ENCODE peak calls at places on chromosomes 16 and 17, in five cellular contexts. N, T, F, B and R are unnamed samples.

GRCh38 chr16:79476580-79476979 is 124.0 kb downstream of the MAF start:
- DNase-seq in N (no peak), T (no peak), F (no peak), B (no peak), R (no peak)

GRCh38 chr16:70589998-70590471 is 56.3 kb upstream of the IL34 start:
- DNase-seq in N (no peak), T (no peak), F (peak; percentile 77), B (peak; percentile 29), R (peak; percentile 75)

GRCh38 chr17:44914148-44914547 is 1.2 kb downstream of the GFAP start:
- DNase-seq in N (no peak), T (no peak), F (no peak), B (no peak), R (peak; percentile 9)

GRCh38 chr16:57606847-57607501 is 21.5 kb upstream of the ADGRG1 start:
- DNase-seq in N (peak; percentile 51), T (no peak), F (no peak), B (peak; percentile 78), R (no peak)

GRCh38 chr17:34850023-34850422 is 111.2 kb downstream of the CCT6B start:
- DNase-seq in N (no peak), T (no peak), F (no peak), B (no peak), R (no peak)

GRCh38 chr16:51994597-51994996 is 552.3 kb downstream of the TOX3 start:
- DNase-seq in N (peak; percentile 61), T (peak; percentile 38), F (no peak), B (peak; percentile 93), R (peak; percentile 57)

GRCh38 chr16:564690-565419 is 1.9 kb upstream of the NHLRC4 start:
- DNase-seq in N (no peak), T (no peak), F (no peak), B (no peak), R (no peak)

GRCh38 chr17:3984719-3985444 is 20.6 kb upstream of the ATP2A3 start:
- DNase-seq in N (no peak), T (no peak), F (no peak), B (no peak), R (no peak)

GRCh38 chr16:8852534-8852933 is 16.3 kb downstream of the CARHSP1 start:
- DNase-seq in N (no peak), T (no peak), F (no peak), B (no peak), R (no peak)

GRCh38 chr17:68682913-68683312 is 81.7 kb upstream of the FAM20A start:
- DNase-seq in N (no peak), T (no peak), F (no peak), B (no peak), R (no peak)

GRCh38 chr17:385195-385835 is 32.7 kb upstream of the RPH3AL start:
- DNase-seq in N (peak; percentile 42), T (no peak), F (no peak), B (peak; percentile 39), R (no peak)

GRCh38 chr17:17500999-17501605 is 4.9 kb upstream of the RASD1 start:
- DNase-seq in N (no peak), T (no peak), F (no peak), B (no peak), R (no peak)

GRCh38 chr16:22751685-22752084 is 62.3 kb upstream of the HS3ST2 start:
- DNase-seq in N (no peak), T (no peak), F (no peak), B (no peak), R (no peak)

DNA sequence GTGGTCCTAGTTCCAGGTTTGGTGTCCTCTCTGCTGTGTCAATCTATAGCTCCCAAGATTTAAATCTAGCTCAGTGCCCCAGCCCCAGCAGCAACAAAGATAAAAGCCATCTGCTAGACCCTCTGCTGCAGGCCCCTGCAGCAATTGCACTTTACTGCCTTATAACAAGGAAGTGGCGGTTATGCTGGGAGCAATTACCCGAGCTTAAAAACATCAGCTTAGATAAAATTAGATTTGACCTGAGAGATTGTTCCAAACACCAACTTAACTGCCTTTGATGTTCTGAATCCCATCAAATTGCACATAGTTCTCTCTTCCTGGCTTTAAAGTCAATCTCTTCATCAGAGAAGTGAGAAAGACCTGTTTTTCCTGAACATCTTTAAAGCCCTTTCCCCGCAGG is 62.4 kb upstream of the SHISA6 start:
- DNase-seq in N (no peak), T (no peak), F (no peak), B (no peak), R (no peak)
- TF ChIP-seq POLR2A in N (no peak), T (no peak), F (no peak), B (no peak), R (no peak)

GRCh38 chr17:28370744-28371103 is 617 bp upstream of the VTN start:
- DNase-seq in N (no peak), T (no peak), F (no peak), B (no peak), R (no peak)

GRCh38 chr17:28371245-28372202 is at the start of gene SARM1:
- DNase-seq in N (peak; percentile 88), T (peak; percentile 59), F (peak; percentile 86), B (peak; percentile 63), R (peak; percentile 72)

GRCh38 chr17:28370035-28370743 is at the start of gene VTN:
- DNase-seq in N (no peak), T (no peak), F (peak; percentile 59), B (peak; percentile 72), R (no peak)

GRCh38 chr17:28372203-28372944 is 880 bp downstream of the SARM1 start:
- DNase-seq in N (no peak), T (no peak), F (no peak), B (no peak), R (no peak)

DNA sequence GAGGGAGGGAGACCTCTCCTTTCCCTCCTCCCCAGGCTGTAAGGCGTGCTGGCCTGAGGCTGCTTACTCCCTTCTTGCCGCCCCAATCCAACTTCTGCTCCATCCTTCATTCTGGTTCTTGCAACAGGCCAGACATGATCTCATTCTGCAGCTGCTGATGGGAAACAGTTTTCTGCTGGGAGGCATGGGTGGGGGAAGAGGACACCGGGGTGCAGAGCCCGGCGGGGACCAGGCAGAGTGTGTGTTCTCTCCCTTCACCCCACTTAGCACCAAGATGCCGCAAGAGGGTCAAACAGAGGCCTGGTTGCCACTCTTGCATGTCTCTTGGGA is 1.4 kb downstream of the SARM1 start:
- DNase-seq in N (no peak), T (no peak), F (no peak), B (no peak), R (no peak)
- H3K4me3 ChIP-seq in N (no peak overlapping the region), T (no peak overlapping the region), F (no peak overlapping the region), B (no peak overlapping the region), R (peak overlapping the region; percentile 58)

GRCh38 chr16:66194866-66195265 is 171.6 kb upstream of the CDH5 start:
- DNase-seq in N (no peak), T (no peak), F (no peak), B (no peak), R (no peak)
- TF ChIP-seq POLR2A in N (no peak), T (no peak), F (no peak), B (no peak), R (no peak)

DNA sequence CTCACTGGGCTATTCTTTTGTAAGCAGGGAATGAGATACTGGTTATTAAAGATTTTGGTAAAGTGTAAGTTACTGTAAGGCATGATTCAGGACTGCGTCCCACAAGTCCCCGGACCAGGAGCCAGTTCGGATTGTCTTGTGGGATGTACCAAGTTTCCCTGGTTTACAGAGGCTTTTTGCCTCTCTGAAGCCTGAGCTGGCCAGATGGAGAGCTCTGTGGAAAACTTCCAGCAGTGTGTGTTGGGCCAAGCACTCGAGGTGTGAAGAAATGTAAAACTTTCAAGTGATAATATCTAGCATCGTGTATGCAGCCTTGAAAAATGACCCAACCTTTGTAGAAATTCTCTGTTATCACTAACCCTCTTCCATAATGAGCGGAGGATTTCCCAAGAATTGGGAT is 2.4 kb downstream of the EPN2 start:
- DNase-seq in N (no peak), T (no peak), F (peak; percentile 36), B (no peak), R (peak; percentile 24)
- H3K4me3 ChIP-seq in N (no peak overlapping the region), T (no peak overlapping the region), F (no peak overlapping the region), B (no peak overlapping the region), R (peak overlapping the region; percentile 27)

GRCh38 chr16:49867234-49867633 is 11.3 kb upstream of the ZNF423 start:
- DNase-seq in N (no peak), T (no peak), F (no peak), B (no peak), R (no peak)
- TF ChIP-seq POLR2A in N (no peak), T (no peak), F (no peak), B (no peak), R (no peak)

DNA sequence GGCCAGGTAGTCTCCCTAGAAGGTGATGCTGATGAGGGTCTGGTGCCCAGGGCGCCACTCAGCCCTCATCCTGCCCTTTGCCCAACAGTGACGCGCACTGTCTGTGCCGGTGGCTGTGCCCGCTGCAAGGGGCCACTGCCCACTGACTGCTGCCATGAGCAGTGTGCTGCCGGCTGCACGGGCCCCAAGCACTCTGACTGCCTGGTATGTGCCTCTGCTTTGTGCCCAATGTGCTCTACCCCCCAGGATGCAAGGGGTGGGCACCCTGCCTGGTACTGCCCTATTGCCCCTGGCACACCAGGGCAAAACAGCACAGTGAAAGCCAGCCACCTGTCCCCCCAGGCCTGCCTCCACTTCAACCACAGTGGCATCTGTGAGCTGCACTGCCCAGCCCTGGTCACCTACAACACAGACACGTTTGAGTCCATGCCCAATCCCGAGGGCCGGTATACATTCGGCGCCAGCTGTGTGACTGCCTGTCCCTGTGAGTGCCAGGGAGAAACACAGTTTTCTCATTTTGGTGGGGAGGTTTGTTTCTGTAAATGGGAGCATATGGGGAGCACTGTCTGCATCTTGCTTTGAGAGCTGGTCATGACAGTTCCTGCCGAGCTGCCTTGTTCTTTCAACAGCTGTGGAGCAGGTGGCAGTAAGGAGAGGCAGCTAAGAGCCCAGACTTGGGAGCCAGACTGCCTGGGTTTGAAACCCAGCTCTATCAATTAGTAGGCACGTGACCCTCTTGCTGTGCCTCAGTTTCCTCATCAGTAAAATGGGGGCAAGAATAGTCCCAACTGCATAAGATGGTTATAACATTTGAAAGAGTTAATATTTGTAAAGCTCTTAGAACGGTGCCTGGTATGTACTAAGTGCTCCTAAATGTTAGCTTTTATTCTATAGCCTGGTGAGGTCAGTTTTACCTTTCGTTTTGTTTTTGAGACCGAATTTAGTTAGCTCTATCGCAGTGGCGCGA is 10.4 kb downstream of the ERBB2 start:
- DNase-seq in N (no peak), T (no peak), F (no peak), B (no peak), R (no peak)
- H3K4me3 ChIP-seq in N (no peak overlapping the region), T (no peak overlapping the region), F (no peak overlapping the region), B (no peak overlapping the region), R (no peak overlapping the region)

GRCh38 chr17:40340880-40341807 is 23.4 kb downstream of the GJD3 start:
- DNase-seq in N (peak; percentile 94), T (peak; percentile 89), F (peak; percentile 93), B (peak; percentile 81), R (peak; percentile 91)
- TF ChIP-seq POLR2A in N (no peak), T (no peak), F (peak; percentile 6), B (peak; percentile 16), R (no peak)

DNA sequence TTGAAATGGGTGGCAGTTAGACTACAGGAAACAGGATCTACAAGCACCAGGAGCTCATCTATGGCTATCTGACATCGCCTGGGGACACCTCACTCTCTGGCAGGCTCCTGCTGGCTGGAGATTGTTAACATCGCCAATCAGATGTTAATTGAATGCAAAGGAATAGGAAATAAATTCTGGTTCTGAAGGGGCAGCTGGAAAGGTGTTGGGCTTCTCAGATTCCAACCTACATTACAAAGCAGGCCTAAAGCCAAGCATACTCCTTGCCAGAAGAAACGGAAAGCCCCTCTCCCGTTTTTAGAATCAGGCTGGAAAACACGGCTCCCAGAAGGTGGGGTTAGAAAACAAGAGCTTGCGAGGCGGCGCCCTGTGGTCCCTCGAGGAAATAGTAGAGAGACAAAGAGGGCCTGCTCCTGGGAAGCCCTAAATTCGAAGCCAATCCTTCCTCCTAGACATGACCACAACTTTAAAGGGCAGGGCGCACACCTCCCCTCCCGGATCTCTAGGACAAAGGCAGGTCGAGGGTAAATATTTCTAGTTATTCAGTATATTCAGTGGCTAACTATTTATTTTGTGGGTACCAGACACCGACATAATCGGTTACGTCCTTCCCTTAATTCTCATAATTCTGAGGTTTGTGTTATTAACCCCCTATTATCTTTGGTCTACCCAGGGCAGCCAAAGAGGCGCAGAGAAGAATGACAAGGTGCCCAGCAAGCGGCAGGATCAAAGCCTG is 763 bp upstream of the TOM1L1 start:
- DNase-seq in N (no peak), T (no peak), F (no peak), B (no peak), R (no peak)
- H3K4me3 ChIP-seq in N (peak overlapping the region; percentile 54), T (peak overlapping the region; percentile 39), F (peak overlapping the region; percentile 58), B (no peak overlapping the region), R (peak overlapping the region; percentile 73)